ENCODE peak calls at places on chromosomes 4 and X, in eight cellular contexts. J is stimulated activated CD4-positive, alpha-beta T cell treated with anti-CD3 and anti-CD28 coated beads, Interleukin-12 subunit alpha, Interleukin-12 subunit beta, amount 100 ng/mL, for 48 hours; Z is kidney tubule cell; X is mucosa of gallbladder; P is NCI-H2029 treated with DMSO at 0.1 percent for 48 hours; S is GM03348; I is germinal center; V is adipocyte. E is an unnamed sample.

GRCh38 chr4:184446132-184446531 is 28.2 kb downstream of the IRF2 start:
- DNase-seq in P (peak), Z (no peak), J (no peak), V (no peak), S (no peak), I (no peak), X (no peak), E (no peak)

GRCh38 chr4:124931050-124931449 is 218.5 kb upstream of the ANKRD50 start:
- DNase-seq in I (no peak), J (no peak), Z (no peak), S (no peak), X (no peak), P (no peak), V (peak), E (peak)

GRCh38 chrX:31499120-31499519 is 427.3 kb upstream of the FTHL17 start:
- DNase-seq in I (no peak), P (no peak), V (peak), J (no peak), Z (peak), S (peak), X (no peak), E (no peak)

GRCh38 chr4:112523008-112523440 is 7.0 kb upstream of the NEUROG2 start:
- DNase-seq in X (no peak), P (no peak), V (no peak), I (peak), Z (peak), J (no peak), S (peak), E (no peak)

GRCh38 chr4:90419124-90419711 is 292.0 kb downstream of the CCSER1 start:
- DNase-seq in P (peak), V (peak), X (no peak), J (no peak), I (peak), Z (peak), S (peak), E (peak)

GRCh38 chr4:184310171-184310567 is 92.5 kb upstream of the ENPP6 start:
- DNase-seq in S (no peak), X (no peak), I (peak), P (no peak), J (peak), Z (no peak), V (no peak), E (peak)

GRCh38 chr4:38804654-38805295 is at the start of gene TLR1:
- DNase-seq in X (no peak), P (peak), S (peak), I (peak), J (peak), V (peak), Z (peak), E (peak)

GRCh38 chr4:131644619-131645018 is 1504.5 kb upstream of the PCDH10 start:
- DNase-seq in I (no peak), P (no peak), X (no peak), V (peak), S (no peak), Z (peak), J (no peak), E (peak)

GRCh38 chrX:127708155-127708554 is 344.0 kb downstream of the ACTRT1 start:
- DNase-seq in S (no peak), V (no peak), I (no peak), P (peak), X (no peak), Z (peak), J (no peak), E (peak)

GRCh38 chr4:111434581-111434980 is 710.7 kb upstream of the FAM241A start:
- DNase-seq in J (no peak), I (no peak), S (peak), V (peak), P (no peak), X (no peak), Z (no peak), E (peak)

GRCh38 chr4:386708-387105 is 49.1 kb downstream of the ZNF141 start:
- DNase-seq in Z (no peak), S (no peak), J (no peak), P (no peak), I (no peak), X (no peak), V (no peak), E (no peak)

GRCh38 chr4:8765084-8765483 is 106.6 kb downstream of the HMX1 start:
- DNase-seq in Z (no peak), V (no peak), S (no peak), X (no peak), J (no peak), I (no peak), P (no peak), E (no peak)

GRCh38 chr4:72326692-72327632 is 242.1 kb downstream of the ADAMTS3 start:
- DNase-seq in J (no peak), P (no peak), I (peak), V (peak), X (no peak), S (peak), Z (peak), E (peak)

GRCh38 chr4:48944659-48945290 is 38.2 kb upstream of the OCIAD2 start:
- DNase-seq in X (no peak), V (no peak), P (no peak), I (no peak), J (peak), S (no peak), Z (peak), E (peak)

GRCh38 chr4:40825014-40825838 is 75.5 kb downstream of the NSUN7 start:
- DNase-seq in I (no peak), X (no peak), P (no peak), S (no peak), J (no peak), Z (no peak), V (no peak), E (no peak)